ENCODE peak calls at places on chromosome 11, in six cellular contexts. One of them, this sample, is unnamed.

GRCh38 chr11:15342163-15342562 is 227.4 kb downstream of the INSC start:
- DNase-seq in NCI-H1436: no peak
- DNase-seq in MM.1S: no peak
- DNase-seq in left lung: no peak
- DNase-seq in AG08396: no peak
- DNase-seq in stimulated activated CD4-positive, alpha-beta T cell treated with anti-CD3 and anti-CD28 coated beads, Interleukin-1b, Interleukin-23, amount 100 ng/mL, for 1 hour: no peak
- DNase-seq in this sample: no peak

GRCh38 chr11:72642815-72643511 is 31.3 kb downstream of the PDE2A start:
- DNase-seq in NCI-H1436: peak
- DNase-seq in MM.1S: peak
- DNase-seq in left lung: peak
- DNase-seq in AG08396: peak
- DNase-seq in stimulated activated CD4-positive, alpha-beta T cell treated with anti-CD3 and anti-CD28 coated beads, Interleukin-1b, Interleukin-23, amount 100 ng/mL, for 1 hour: peak
- DNase-seq in this sample: no peak

GRCh38 chr11:67558084-67558772 is 25.4 kb upstream of the GSTP1 start:
- DNase-seq in NCI-H1436: no peak
- DNase-seq in MM.1S: no peak
- DNase-seq in left lung: no peak
- DNase-seq in AG08396: no peak
- DNase-seq in stimulated activated CD4-positive, alpha-beta T cell treated with anti-CD3 and anti-CD28 coated beads, Interleukin-1b, Interleukin-23, amount 100 ng/mL, for 1 hour: no peak
- DNase-seq in this sample: no peak

GRCh38 chr11:74950374-74950969 is 1.4 kb downstream of the SPCS2 start:
- DNase-seq in NCI-H1436: no peak
- DNase-seq in MM.1S: peak
- DNase-seq in left lung: no peak
- DNase-seq in AG08396: no peak
- DNase-seq in stimulated activated CD4-positive, alpha-beta T cell treated with anti-CD3 and anti-CD28 coated beads, Interleukin-1b, Interleukin-23, amount 100 ng/mL, for 1 hour: no peak
- DNase-seq in this sample: no peak

GRCh38 chr11:70020336-70021214 is 57.5 kb upstream of the ANO1 start:
- DNase-seq in NCI-H1436: no peak
- DNase-seq in MM.1S: no peak
- DNase-seq in left lung: no peak
- DNase-seq in AG08396: no peak
- DNase-seq in stimulated activated CD4-positive, alpha-beta T cell treated with anti-CD3 and anti-CD28 coated beads, Interleukin-1b, Interleukin-23, amount 100 ng/mL, for 1 hour: no peak
- DNase-seq in this sample: no peak

GRCh38 chr11:96008161-96008560 is 84.3 kb upstream of the MTMR2 start:
- DNase-seq in NCI-H1436: no peak
- DNase-seq in MM.1S: no peak
- DNase-seq in left lung: no peak
- DNase-seq in AG08396: no peak
- DNase-seq in stimulated activated CD4-positive, alpha-beta T cell treated with anti-CD3 and anti-CD28 coated beads, Interleukin-1b, Interleukin-23, amount 100 ng/mL, for 1 hour: no peak
- DNase-seq in this sample: no peak

GRCh38 chr11:2146051-2146450 is 6.9 kb upstream of the IGF2 start:
- DNase-seq in NCI-H1436: no peak
- DNase-seq in MM.1S: no peak
- DNase-seq in left lung: no peak
- DNase-seq in AG08396: no peak
- DNase-seq in stimulated activated CD4-positive, alpha-beta T cell treated with anti-CD3 and anti-CD28 coated beads, Interleukin-1b, Interleukin-23, amount 100 ng/mL, for 1 hour: no peak
- DNase-seq in this sample: no peak

GRCh38 chr11:128643661-128644060 is 50.2 kb upstream of the FLI1 start:
- DNase-seq in NCI-H1436: no peak
- DNase-seq in MM.1S: no peak
- DNase-seq in left lung: no peak
- DNase-seq in AG08396: no peak
- DNase-seq in stimulated activated CD4-positive, alpha-beta T cell treated with anti-CD3 and anti-CD28 coated beads, Interleukin-1b, Interleukin-23, amount 100 ng/mL, for 1 hour: no peak
- DNase-seq in this sample: no peak

GRCh38 chr11:44659641-44660040 is 67.1 kb upstream of the TSPAN18 start:
- DNase-seq in NCI-H1436: no peak
- DNase-seq in MM.1S: no peak
- DNase-seq in left lung: no peak
- DNase-seq in AG08396: no peak
- DNase-seq in stimulated activated CD4-positive, alpha-beta T cell treated with anti-CD3 and anti-CD28 coated beads, Interleukin-1b, Interleukin-23, amount 100 ng/mL, for 1 hour: no peak
- DNase-seq in this sample: no peak

GRCh38 chr11:70376621-70377020 is 21.7 kb upstream of the CTTN start:
- DNase-seq in NCI-H1436: no peak
- DNase-seq in MM.1S: no peak
- DNase-seq in left lung: no peak
- DNase-seq in AG08396: no peak
- DNase-seq in stimulated activated CD4-positive, alpha-beta T cell treated with anti-CD3 and anti-CD28 coated beads, Interleukin-1b, Interleukin-23, amount 100 ng/mL, for 1 hour: no peak
- DNase-seq in this sample: no peak

GRCh38 chr11:70146895-70147520 is 56.1 kb upstream of the FADD start:
- DNase-seq in NCI-H1436: no peak
- DNase-seq in MM.1S: no peak
- DNase-seq in left lung: no peak
- DNase-seq in AG08396: no peak
- DNase-seq in stimulated activated CD4-positive, alpha-beta T cell treated with anti-CD3 and anti-CD28 coated beads, Interleukin-1b, Interleukin-23, amount 100 ng/mL, for 1 hour: no peak
- DNase-seq in this sample: no peak

GRCh38 chr11:35919244-35919643 is 24.6 kb upstream of the LDLRAD3 start:
- DNase-seq in NCI-H1436: peak
- DNase-seq in MM.1S: no peak
- DNase-seq in left lung: no peak
- DNase-seq in AG08396: no peak
- DNase-seq in stimulated activated CD4-positive, alpha-beta T cell treated with anti-CD3 and anti-CD28 coated beads, Interleukin-1b, Interleukin-23, amount 100 ng/mL, for 1 hour: no peak
- DNase-seq in this sample: no peak

GRCh38 chr11:11993814-11994213 is 14.6 kb downstream of the DKK3 start:
- DNase-seq in NCI-H1436: no peak
- DNase-seq in MM.1S: no peak
- DNase-seq in left lung: no peak
- DNase-seq in AG08396: peak
- DNase-seq in stimulated activated CD4-positive, alpha-beta T cell treated with anti-CD3 and anti-CD28 coated beads, Interleukin-1b, Interleukin-23, amount 100 ng/mL, for 1 hour: no peak
- DNase-seq in this sample: no peak

GRCh38 chr11:113593698-113594308 is 112.3 kb downstream of the TMPRSS5 start:
- DNase-seq in NCI-H1436: no peak
- DNase-seq in MM.1S: no peak
- DNase-seq in left lung: no peak
- DNase-seq in AG08396: no peak
- DNase-seq in stimulated activated CD4-positive, alpha-beta T cell treated with anti-CD3 and anti-CD28 coated beads, Interleukin-1b, Interleukin-23, amount 100 ng/mL, for 1 hour: no peak
- DNase-seq in this sample: no peak

GRCh38 chr11:100942016-100942415 is 187.6 kb downstream of the PGR start:
- DNase-seq in NCI-H1436: no peak
- DNase-seq in MM.1S: no peak
- DNase-seq in left lung: no peak
- DNase-seq in AG08396: no peak
- DNase-seq in stimulated activated CD4-positive, alpha-beta T cell treated with anti-CD3 and anti-CD28 coated beads, Interleukin-1b, Interleukin-23, amount 100 ng/mL, for 1 hour: no peak
- DNase-seq in this sample: no peak

GRCh38 chr11:27204527-27204926 is 158.5 kb downstream of the CCDC34 start:
- DNase-seq in NCI-H1436: no peak
- DNase-seq in MM.1S: peak
- DNase-seq in left lung: peak
- DNase-seq in AG08396: no peak
- DNase-seq in stimulated activated CD4-positive, alpha-beta T cell treated with anti-CD3 and anti-CD28 coated beads, Interleukin-1b, Interleukin-23, amount 100 ng/mL, for 1 hour: no peak
- DNase-seq in this sample: no peak

This sample was measured in CD14-positive monocyte.